ENCODE peak calls at places on chromosomes 13 and 19, in four cellular contexts. Q, W, I and G are unnamed samples.

GRCh38 chr13:40109324-40109958 is 454.0 kb downstream of the COG6 start:
- DNase-seq in W (peak), Q (no peak), I (no peak), G (no peak)

GRCh38 chr19:7494416-7495098 is 5.7 kb upstream of the PEX11G start:
- DNase-seq in W (no peak), Q (no peak), I (no peak), G (no peak)

GRCh38 chr19:31975461-31975860 is 369.9 kb upstream of the ZNF507 start:
- DNase-seq in Q (no peak), I (no peak), W (no peak), G (no peak)

GRCh38 chr13:106899444-106899843 is 331.5 kb upstream of the ARGLU1 start:
- DNase-seq in Q (no peak), W (no peak), I (no peak), G (no peak)

GRCh38 chr19:27779953-27780352 is 1433.0 kb downstream of the UQCRFS1 start:
- DNase-seq in I (no peak), W (no peak), Q (no peak), G (no peak)

GRCh38 chr13:51229731-51230130 is 7.5 kb downstream of the FAM124A start:
- DNase-seq in W (no peak), I (no peak), Q (no peak), G (no peak)

GRCh38 chr13:27489456-27489855 is 39.1 kb upstream of the MTIF3 start:
- DNase-seq in Q (no peak), W (no peak), I (no peak), G (peak)

GRCh38 chr13:51731759-51732158 is 72.2 kb downstream of the DHRS12 start:
- DNase-seq in W (peak), Q (no peak), I (no peak), G (no peak)

GRCh38 chr13:43388282-43389034 is 365.1 kb downstream of the DNAJC15 start:
- DNase-seq in W (no peak), I (no peak), Q (no peak), G (peak)